ENCODE peak calls at places on chromosome X, in nine cellular contexts. B is Peyer's patch, S is cardiac muscle cell, F is thyroid gland, V is astrocyte of the spinal cord, L is GM20000, G is IMR-90, W is K562, D is neural crest cell. A is an unnamed sample.

GRCh38 chrX:106932492-106932923 is 12.3 kb downstream of the CLDN2 start:
- DNase-seq in G (peak), F (no peak), D (no peak), V (no peak), S (peak), L (no peak), W (no peak), B (peak), A (no peak)

GRCh38 chrX:11100281-11101035 is 10.7 kb upstream of the HCCS start:
- DNase-seq in L (no peak), V (peak), D (peak), S (peak), B (no peak), W (peak), F (peak), G (peak), A (peak)

GRCh38 chrX:19865567-19866363 is 21.6 kb downstream of the SH3KBP1 start:
- DNase-seq in V (no peak), W (no peak), B (no peak), D (no peak), G (no peak), S (no peak), L (no peak), F (no peak), A (no peak)

GRCh38 chrX:150119323-150119722 is 181.0 kb upstream of the EOLA2 start:
- DNase-seq in F (no peak), D (no peak), W (no peak), B (no peak), L (no peak), V (no peak), G (no peak), S (no peak), A (no peak)

GRCh38 chrX:109384569-109385174 is 97.2 kb downstream of the GUCY2F start:
- DNase-seq in G (peak), F (no peak), B (no peak), S (peak), L (peak), W (peak), V (peak), D (peak), A (peak)

GRCh38 chrX:155718964-155719586 is 106.3 kb upstream of the TMLHE start:
- DNase-seq in F (peak), S (peak), D (no peak), G (no peak), B (no peak), L (no peak), V (no peak), W (no peak), A (no peak)

GRCh38 chrX:107675823-107676555 is 47.7 kb downstream of the PRPS1 start:
- DNase-seq in F (peak), W (no peak), G (peak), B (no peak), L (no peak), D (no peak), S (no peak), V (peak), A (no peak)

GRCh38 chrX:2901367-2902036 is 27.6 kb downstream of the ARSD start:
- DNase-seq in B (no peak), L (no peak), V (no peak), S (no peak), F (no peak), G (peak), D (no peak), W (no peak), A (no peak)

GRCh38 chrX:118963159-118963558 is 11.3 kb upstream of the LONRF3 start:
- DNase-seq in D (no peak), V (no peak), W (no peak), S (no peak), L (no peak), F (no peak), B (no peak), G (no peak), A (no peak)

GRCh38 chrX:10240918-10241317 is 84.1 kb downstream of the CLCN4 start:
- DNase-seq in S (no peak), W (no peak), D (no peak), B (no peak), V (peak), G (peak), F (no peak), L (peak), A (no peak)

GRCh38 chrX:30228526-30228925 is 1.9 kb upstream of the MAGEB3 start:
- DNase-seq in G (no peak), W (no peak), B (no peak), L (no peak), V (no peak), S (no peak), F (no peak), D (no peak), A (no peak)

GRCh38 chrX:77275392-77275791 is 171.8 kb upstream of the FGF16 start:
- DNase-seq in S (no peak), L (no peak), W (no peak), G (no peak), V (no peak), D (no peak), F (no peak), B (no peak), A (no peak)

GRCh38 chrX:154541896-154542722 is 4.5 kb downstream of the G6PD start:
- DNase-seq in W (peak), F (peak), V (peak), S (no peak), L (no peak), D (no peak), B (no peak), G (peak), A (no peak)

GRCh38 chrX:50098749-50099148 is 102.1 kb downstream of the AKAP4 start:
- DNase-seq in L (no peak), W (no peak), B (no peak), D (no peak), V (no peak), S (no peak), G (no peak), F (no peak), A (no peak)

GRCh38 chrX:107205770-107206696 is at the start of the genes DNAAF6 and NUP62CL:
- DNase-seq in W (peak), V (peak), L (peak), F (peak), B (peak), S (peak), G (no peak), D (peak), A (peak)

GRCh38 chrX:8042304-8042703 is 115.1 kb upstream of the PNPLA4 start:
- DNase-seq in V (no peak), S (no peak), D (no peak), F (no peak), B (no peak), L (no peak), G (no peak), W (peak), A (no peak)

GRCh38 chrX:45172890-45173289 is 27.8 kb downstream of the DIPK2B start:
- DNase-seq in D (no peak), F (no peak), G (peak), L (no peak), B (no peak), V (peak), W (no peak), S (no peak), A (no peak)

GRCh38 chrX:13770013-13770412 is 35.5 kb downstream of the OFD1 start:
- DNase-seq in F (no peak), W (no peak), V (no peak), D (no peak), L (no peak), S (no peak), G (no peak), B (no peak), A (no peak)

GRCh38 chrX:129679856-129680255 is 25.1 kb upstream of the APLN start:
- DNase-seq in S (no peak), L (no peak), G (peak), D (no peak), V (no peak), B (no peak), W (no peak), F (no peak), A (no peak)

GRCh38 chrX:115622534-115622933 is 61.6 kb downstream of the PLS3 start:
- DNase-seq in S (no peak), V (no peak), G (no peak), W (no peak), B (no peak), D (no peak), L (no peak), F (no peak), A (no peak)

GRCh38 chrX:45240334-45240733 is 39.7 kb upstream of the DIPK2B start:
- DNase-seq in D (no peak), V (no peak), F (no peak), G (no peak), S (no peak), W (no peak), L (no peak), B (no peak), A (no peak)

GRCh38 chrX:30488092-30488491 is 89.5 kb downstream of the TASL start:
- DNase-seq in G (peak), F (no peak), W (no peak), D (peak), V (no peak), B (no peak), S (peak), L (peak), A (no peak)

GRCh38 chrX:45849261-45849660 is 648.6 kb upstream of the DIPK2B start:
- DNase-seq in S (peak), B (no peak), G (peak), D (no peak), L (peak), F (peak), W (peak), V (peak), A (no peak)

GRCh38 chrX:16573781-16574180 is 76.2 kb upstream of the S100G start:
- DNase-seq in L (no peak), F (no peak), W (no peak), S (no peak), G (peak), V (peak), B (no peak), D (no peak), A (no peak)

GRCh38 chrX:119942831-119943184 is 743 bp downstream of the NKAP start:
- DNase-seq in B (no peak), D (no peak), L (peak), G (peak), F (no peak), S (no peak), W (peak), V (no peak), A (no peak)

GRCh38 chrX:107714196-107714811 is 61.3 kb downstream of the TSC22D3 start:
- DNase-seq in V (peak), S (no peak), G (no peak), L (no peak), D (no peak), B (no peak), W (no peak), F (peak), A (no peak)

GRCh38 chrX:16114640-16115039 is 8.7 kb upstream of the GRPR start:
- DNase-seq in D (no peak), F (no peak), S (no peak), V (peak), B (no peak), W (no peak), G (peak), L (no peak), A (no peak)

GRCh38 chrX:71621644-71622346 is 3.5 kb upstream of the CXCR3 start:
- DNase-seq in B (peak), V (no peak), G (peak), W (no peak), F (no peak), L (no peak), S (no peak), D (no peak), A (no peak)

GRCh38 chrX:71623714-71624113 is 5.4 kb upstream of the CXCR3 start:
- DNase-seq in B (no peak), F (no peak), V (no peak), L (no peak), W (peak), D (no peak), G (no peak), S (no peak), A (no peak)

GRCh38 chrX:71625471-71625870 is 7.2 kb upstream of the CXCR3 start:
- DNase-seq in S (no peak), B (no peak), F (no peak), G (no peak), W (no peak), D (no peak), V (no peak), L (no peak), A (no peak)

GRCh38 chrX:71623105-71623450 is 4.8 kb upstream of the CXCR3 start:
- DNase-seq in D (no peak), L (no peak), B (no peak), F (no peak), W (no peak), G (no peak), V (no peak), S (no peak), A (no peak)

DNA sequence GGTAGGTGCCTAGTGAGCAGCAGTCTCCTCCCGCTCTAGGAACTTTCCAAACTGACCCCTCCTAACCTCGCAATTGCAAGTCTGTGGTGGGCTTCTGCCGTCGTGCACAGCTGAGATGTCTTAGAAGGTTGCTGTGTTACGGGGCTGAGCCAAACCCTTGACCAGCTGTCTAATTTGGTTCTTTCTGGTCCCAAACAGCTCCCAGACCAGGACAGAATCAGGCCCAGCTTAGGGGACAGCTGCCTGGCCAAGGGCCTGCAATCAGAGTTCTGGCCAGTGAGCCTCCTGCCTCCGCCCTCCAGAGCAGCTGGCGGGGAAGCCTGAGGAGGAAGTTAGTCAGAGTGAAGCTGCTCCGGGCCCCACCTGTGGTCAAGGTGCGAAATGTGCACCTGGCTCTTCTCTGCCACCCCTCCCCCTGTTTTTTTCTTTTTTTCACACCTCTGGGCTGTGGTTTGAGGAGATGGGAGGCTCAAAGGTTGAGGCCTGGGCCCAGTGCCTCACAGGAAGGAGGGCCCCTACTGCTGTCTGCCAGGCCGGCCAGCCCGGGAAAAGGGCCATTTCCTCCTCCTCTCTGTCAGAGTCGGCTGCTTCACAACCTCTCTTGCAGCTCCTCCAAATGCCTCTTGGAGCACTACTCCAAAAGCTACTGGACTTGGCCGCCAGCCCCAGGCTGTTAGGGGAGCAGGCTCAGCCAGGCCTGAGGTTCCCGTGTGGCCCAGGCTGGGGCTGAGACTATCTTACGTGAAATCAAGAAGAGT is 4.2 kb upstream of the CXCR3 start:
- DNase-seq in B (peak), F (peak), V (peak), D (peak), W (peak), G (peak), L (peak), S (peak), A (peak)
- TF ChIP-seq CTCF in B (peak), F (peak), V (no peak), D (peak), W (peak), G (no peak), L (no peak), S (peak), A (no peak)

DNA sequence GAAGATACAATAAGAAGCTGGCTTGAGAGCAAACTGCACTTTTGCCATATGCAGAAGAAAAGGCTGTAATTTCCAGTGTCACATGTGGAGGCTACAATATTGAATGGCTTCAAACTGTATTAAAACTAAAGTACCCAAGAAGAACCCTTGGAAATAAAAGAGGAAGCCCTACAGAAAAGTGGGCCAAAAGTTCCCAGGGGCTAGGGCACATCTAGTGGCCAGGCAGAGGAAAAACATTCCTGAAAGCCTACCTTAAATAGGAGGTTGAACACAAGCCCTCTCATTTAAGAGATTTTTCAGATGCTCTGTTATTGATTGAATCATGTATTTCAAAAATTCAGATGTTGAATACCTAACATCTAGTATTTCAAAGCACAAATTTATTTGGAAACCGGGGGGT is 40.6 kb upstream of the PRDX4 start:
- DNase-seq in G (no peak), D (no peak), W (no peak), L (no peak), F (no peak), B (no peak), S (no peak), V (no peak), A (no peak)
- TF ChIP-seq CTCF in G (no peak), D (no peak), W (no peak), L (peak), F (no peak), B (no peak), S (no peak), V (peak), A (peak)

GRCh38 chrX:64570204-64570603 is 175.0 kb upstream of the MTMR8 start:
- DNase-seq in G (no peak), D (no peak), F (no peak), W (no peak), V (no peak), B (no peak), S (peak), L (no peak), A (no peak)
- TF ChIP-seq CTCF in G (no peak), D (peak), F (no peak), W (no peak), V (no peak), B (no peak), S (no peak), L (no peak), A (no peak)

GRCh38 chrX:112761239-112762207 is 79.1 kb downstream of the AMOT start:
- DNase-seq in S (no peak), G (no peak), V (no peak), L (peak), D (no peak), W (no peak), B (no peak), F (no peak), A (no peak)

GRCh38 chrX:112759512-112759911 is 79.8 kb upstream of the LHFPL1 start:
- DNase-seq in S (no peak), L (no peak), W (no peak), F (no peak), V (no peak), D (no peak), B (no peak), G (no peak), A (no peak)

GRCh38 chrX:112760697-112761096 is 79.9 kb downstream of the AMOT start:
- DNase-seq in W (no peak), D (no peak), F (no peak), V (no peak), B (no peak), G (peak), L (peak), S (no peak), A (no peak)
- TF ChIP-seq CTCF in W (no peak), D (no peak), F (peak), V (no peak), B (no peak), G (peak), L (no peak), S (no peak), A (no peak)

DNA sequence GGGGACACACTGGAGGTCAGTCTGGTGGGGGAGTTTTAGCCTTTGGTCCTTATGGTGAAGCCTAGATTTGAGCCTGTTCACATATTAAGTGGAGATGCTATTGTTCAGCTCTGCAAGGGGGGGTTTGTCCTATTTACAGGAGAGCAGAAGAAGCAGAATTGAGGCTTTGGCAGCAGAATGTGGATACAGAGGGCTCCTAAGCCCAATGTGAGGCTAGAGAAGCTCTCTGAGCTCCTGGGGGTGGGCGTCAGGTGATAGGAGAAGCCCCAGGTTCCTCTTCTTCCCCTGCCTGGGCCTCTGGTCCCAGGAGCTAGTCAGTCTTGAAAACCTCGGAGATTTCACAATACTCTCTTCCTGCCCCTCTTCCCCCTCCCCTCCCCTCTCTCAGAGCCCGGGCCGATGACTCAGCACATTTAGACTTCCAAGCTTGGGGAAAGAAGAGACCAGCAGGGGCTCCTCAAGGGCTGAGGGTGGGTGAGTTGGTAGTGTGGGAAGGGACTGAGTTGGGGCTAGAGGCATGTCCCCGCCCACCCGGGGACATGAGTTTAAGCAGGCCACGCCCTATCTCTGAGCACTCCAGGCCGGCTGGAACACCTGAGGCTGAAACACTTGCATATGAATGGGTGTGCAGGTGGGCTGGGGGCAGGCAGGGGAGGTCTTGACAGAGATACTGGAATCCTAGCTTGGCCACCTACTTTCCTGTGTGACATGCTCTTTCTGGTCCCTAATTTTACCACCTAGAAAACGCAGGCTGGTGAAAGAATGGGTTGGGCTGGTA is 3.4 kb downstream of the TFE3 start:
- DNase-seq in W (peak), B (no peak), G (peak), S (peak), V (peak), D (peak), L (peak), F (peak), A (peak)
- TF ChIP-seq CTCF in W (peak), B (no peak), G (peak), S (peak), V (peak), D (no peak), L (no peak), F (no peak), A (no peak)

A was measured in nephron progenitor cell.